ENCODE peak calls at places on chromosomes 2 and 18, in seven cellular contexts. A, C, X, M, N, Y and O are unnamed samples.

GRCh38 chr2:201882353-201883095 is 76.2 kb downstream of the CDK15 start:
- DNase-seq in X (peak; percentile 81), C (no peak), M (no peak), N (peak; percentile 47), Y (no peak), A (no peak), O (peak; percentile 55)

GRCh38 chr2:88016948-88017779 is 817 bp upstream of the RNU2-63P start:
- DNase-seq in A (peak; percentile 72), Y (peak; percentile 59), N (peak; percentile 8), C (no peak), X (peak; percentile 69), M (peak; percentile 72), O (no peak)

GRCh38 chr18:74797577-74798151 is 200.0 kb downstream of the ZNF407 start:
- DNase-seq in M (no peak), N (no peak), C (no peak), Y (peak; percentile 28), A (no peak), X (no peak), O (no peak)

GRCh38 chr18:59148192-59148591 is 8.5 kb downstream of the SEC11C start:
- DNase-seq in M (no peak), Y (no peak), X (no peak), A (no peak), C (no peak), N (no peak), O (no peak)

GRCh38 chr2:8587920-8588830 is 93.7 kb upstream of the ID2 start:
- DNase-seq in Y (no peak), C (no peak), N (no peak), M (no peak), A (no peak), X (no peak), O (no peak)

GRCh38 chr18:2164644-2165287 is 406.5 kb downstream of the METTL4 start:
- DNase-seq in X (no peak), N (no peak), Y (no peak), M (no peak), A (no peak), C (no peak), O (no peak)

GRCh38 chr2:27809761-27810241 is 38.3 kb downstream of the MRPL33 start:
- DNase-seq in M (no peak), N (peak; percentile 85), C (no peak), Y (no peak), A (no peak), X (peak; percentile 80), O (peak; percentile 59)

GRCh38 chr2:134669731-134670669 is 48.8 kb downstream of the TMEM163 start:
- DNase-seq in C (no peak), M (no peak), X (no peak), A (no peak), Y (no peak), N (no peak), O (no peak)

GRCh38 chr2:44952806-44953685 is 11.5 kb downstream of the SIX3 start:
- DNase-seq in M (no peak), A (no peak), X (no peak), C (no peak), N (no peak), Y (no peak), O (no peak)

GRCh38 chr2:165920748-165921147 is 32.8 kb downstream of the TTC21B start:
- DNase-seq in Y (no peak), C (no peak), X (no peak), M (no peak), A (no peak), N (no peak), O (no peak)